ENCODE peak calls at places on chromosomes 12 and 14, in nine cellular contexts. Q is AG09309; A is activated effector memory CD4-positive, alpha-beta T cell treated with anti-CD3 and anti-CD28 coated beads, Interleukin-2, amount 50 U/mL, for 16 hours; Y is stimulated activated CD8-positive, alpha-beta memory T cell treated with anti-CD3 and anti-CD28 coated beads, Interleukin-15, amount 100 ng/mL, for 4 hours; I is choroid plexus epithelial cell; P is NCI-H1694; U is T-helper 2 cell treated with Interferon-gamma antibody and Interleukin-4, amounts not matched to agents 5 μg/mL and 100 μg/mL, for 36 hours; C is tibial artery; O is transverse colon. D is an unnamed sample.
A peak's percentile ranks its signal among the peaks of the same experiment; 100 is the strongest.

GRCh38 chr12:92696240-92696639 is 6.5 kb upstream of the PLEKHG7 start:
- DNase-seq in Q (peak; percentile 37), A (no peak), Y (no peak), I (peak; percentile 66), P (peak; percentile 37), U (no peak), C (peak; percentile 71), O (peak; percentile 15), D (peak; percentile 43)

GRCh38 chr12:50127546-50127945 is 15.5 kb downstream of the COX14 start:
- DNase-seq in Q (no peak), A (no peak), Y (no peak), I (no peak), P (no peak), U (no peak), C (no peak), O (no peak), D (peak; percentile 14)

GRCh38 chr12:27193106-27193505 is 51.0 kb upstream of the STK38L start:
- DNase-seq in Q (no peak), A (no peak), Y (no peak), I (peak; percentile 58), P (no peak), U (no peak), C (no peak), O (no peak), D (no peak)

GRCh38 chr12:80864046-80864735 is 73.5 kb downstream of the LIN7A start:
- DNase-seq in Q (no peak), A (no peak), Y (no peak), I (no peak), P (no peak), U (no peak), C (no peak), O (no peak), D (no peak)

GRCh38 chr12:127107744-127108143 is 1159.2 kb upstream of the TMEM132C start:
- DNase-seq in Q (no peak), A (no peak), Y (no peak), I (no peak), P (no peak), U (no peak), C (no peak), O (no peak), D (no peak)

GRCh38 chr14:70203686-70204085 is 14.9 kb upstream of the SLC8A3 start:
- DNase-seq in Q (no peak), A (no peak), Y (no peak), I (no peak), P (no peak), U (no peak), C (no peak), O (no peak), D (no peak)

GRCh38 chr12:77161944-77162343 is 96.6 kb upstream of the E2F7 start:
- DNase-seq in Q (no peak), A (no peak), Y (no peak), I (no peak), P (no peak), U (no peak), C (no peak), O (no peak), D (no peak)

GRCh38 chr14:95204705-95205104 is 47.4 kb upstream of the DICER1 start:
- DNase-seq in Q (no peak), A (no peak), Y (no peak), I (no peak), P (no peak), U (no peak), C (no peak), O (no peak), D (no peak)

GRCh38 chr14:47235619-47236018 is 439.8 kb downstream of the MDGA2 start:
- DNase-seq in Q (no peak), A (no peak), Y (no peak), I (no peak), P (no peak), U (no peak), C (no peak), O (no peak), D (no peak)

GRCh38 chr14:37114039-37114438 is 58.4 kb downstream of the SLC25A21 start:
- DNase-seq in Q (no peak), A (no peak), Y (no peak), I (peak; percentile 55), P (no peak), U (no peak), C (no peak), O (no peak), D (no peak)

GRCh38 chr12:101619868-101620761 is 25.3 kb downstream of the MYBPC1 start:
- DNase-seq in Q (no peak), A (no peak), Y (no peak), I (peak; percentile 57), P (no peak), U (no peak), C (no peak), O (peak; percentile 47), D (no peak)

GRCh38 chr14:68977741-68978549 is 1.2 kb downstream of the ACTN1 start:
- DNase-seq in Q (peak; percentile 88), A (peak; percentile 76), Y (no peak), I (peak; percentile 85), P (no peak), U (peak; percentile 68), C (peak; percentile 95), O (peak; percentile 73), D (peak; percentile 74)

GRCh38 chr14:97776890-97777564 is 979.8 kb downstream of the VRK1 start:
- DNase-seq in Q (no peak), A (no peak), Y (no peak), I (no peak), P (no peak), U (no peak), C (no peak), O (no peak), D (no peak)

GRCh38 chr12:74412607-74413230 is 124.9 kb upstream of the ATXN7L3B start:
- DNase-seq in Q (no peak), A (no peak), Y (no peak), I (peak; percentile 36), P (no peak), U (no peak), C (no peak), O (no peak), D (no peak)

GRCh38 chr14:21852061-21852664 is 178.5 kb upstream of the OR4E1 start:
- DNase-seq in Q (no peak), A (peak; percentile 87), Y (peak; percentile 28), I (peak; percentile 53), P (no peak), U (peak; percentile 56), C (no peak), O (peak; percentile 48), D (no peak)

GRCh38 chr14:104253223-104253822 is 114.9 kb downstream of the KIF26A start:
- DNase-seq in Q (no peak), A (peak; percentile 55), Y (no peak), I (no peak), P (no peak), U (no peak), C (peak; percentile 51), O (no peak), D (no peak)

GRCh38 chr12:16189849-16190248 is 87.6 kb downstream of the SLC15A5 start:
- DNase-seq in Q (no peak), A (no peak), Y (no peak), I (peak; percentile 74), P (peak; percentile 3), U (no peak), C (no peak), O (no peak), D (no peak)

GRCh38 chr12:116969615-116970575 is 59.1 kb downstream of the FBXW8 start:
- DNase-seq in Q (no peak), A (no peak), Y (no peak), I (no peak), P (peak; percentile 89), U (no peak), C (no peak), O (no peak), D (peak; percentile 61)

GRCh38 chr14:62921466-62921865 is 123.8 kb downstream of the KCNH5 start:
- DNase-seq in Q (no peak), A (no peak), Y (no peak), I (no peak), P (no peak), U (no peak), C (no peak), O (no peak), D (no peak)

GRCh38 chr14:66281036-66281776 is 205.0 kb upstream of the CCDC196 start:
- DNase-seq in Q (no peak), A (no peak), Y (no peak), I (no peak), P (no peak), U (no peak), C (peak; percentile 86), O (no peak), D (peak; percentile 31)

GRCh38 chr14:63986789-63987533 is 134.2 kb downstream of the SYNE2 start:
- DNase-seq in Q (peak; percentile 67), A (no peak), Y (no peak), I (peak; percentile 91), P (no peak), U (no peak), C (no peak), O (peak; percentile 19), D (no peak)

D was measured in adrenal gland.